ENCODE peak calls at places on chromosomes 5 and 9, in nine cellular contexts. One of them, this sample, is unnamed.

GRCh38 chr5:111787006-111787405 is 30.0 kb upstream of the NREP start:
- DNase-seq in GM12865: no peak
- DNase-seq in prostate gland: no peak
- DNase-seq in gastrocnemius medialis: no peak
- DNase-seq in cardiac muscle cell: no peak
- DNase-seq in MM.1S: no peak
- DNase-seq in fibroblast of lung: peak
- DNase-seq in pancreas: no peak
- DNase-seq in foreskin fibroblast: no peak
- DNase-seq in this sample: no peak

GRCh38 chr5:1199649-1200494 is 1.5 kb upstream of the SLC6A19 start:
- DNase-seq in GM12865: no peak
- DNase-seq in prostate gland: no peak
- DNase-seq in gastrocnemius medialis: no peak
- DNase-seq in cardiac muscle cell: peak
- DNase-seq in MM.1S: no peak
- DNase-seq in fibroblast of lung: no peak
- DNase-seq in pancreas: no peak
- DNase-seq in foreskin fibroblast: no peak
- DNase-seq in this sample: no peak

GRCh38 chr5:17157916-17158529 is 59.4 kb upstream of the BASP1 start:
- DNase-seq in GM12865: no peak
- DNase-seq in prostate gland: no peak
- DNase-seq in gastrocnemius medialis: no peak
- DNase-seq in cardiac muscle cell: peak
- DNase-seq in MM.1S: no peak
- DNase-seq in fibroblast of lung: peak
- DNase-seq in pancreas: no peak
- DNase-seq in foreskin fibroblast: peak
- DNase-seq in this sample: no peak

GRCh38 chr9:706606-707451 is 134.7 kb upstream of the DMRT1 start:
- DNase-seq in GM12865: no peak
- DNase-seq in prostate gland: peak
- DNase-seq in gastrocnemius medialis: peak
- DNase-seq in cardiac muscle cell: peak
- DNase-seq in MM.1S: peak
- DNase-seq in fibroblast of lung: peak
- DNase-seq in pancreas: peak
- DNase-seq in foreskin fibroblast: peak
- DNase-seq in this sample: peak

GRCh38 chr9:92558612-92559374 is 23.0 kb upstream of the ECM2 start:
- DNase-seq in GM12865: no peak
- DNase-seq in prostate gland: no peak
- DNase-seq in gastrocnemius medialis: no peak
- DNase-seq in cardiac muscle cell: no peak
- DNase-seq in MM.1S: no peak
- DNase-seq in fibroblast of lung: no peak
- DNase-seq in pancreas: no peak
- DNase-seq in foreskin fibroblast: no peak
- DNase-seq in this sample: no peak

GRCh38 chr9:89574309-89574708 is 30.5 kb upstream of the GADD45G start:
- DNase-seq in GM12865: no peak
- DNase-seq in prostate gland: no peak
- DNase-seq in gastrocnemius medialis: no peak
- DNase-seq in cardiac muscle cell: no peak
- DNase-seq in MM.1S: no peak
- DNase-seq in fibroblast of lung: no peak
- DNase-seq in pancreas: peak
- DNase-seq in foreskin fibroblast: no peak
- DNase-seq in this sample: no peak

GRCh38 chr9:110128664-110129329 is 79.2 kb downstream of the C9orf152 start:
- DNase-seq in GM12865: peak
- DNase-seq in prostate gland: no peak
- DNase-seq in gastrocnemius medialis: no peak
- DNase-seq in cardiac muscle cell: no peak
- DNase-seq in MM.1S: no peak
- DNase-seq in fibroblast of lung: no peak
- DNase-seq in pancreas: no peak
- DNase-seq in foreskin fibroblast: no peak
- DNase-seq in this sample: peak

GRCh38 chr5:176153741-176154140 is 84.5 kb upstream of the SIMC1 start:
- DNase-seq in GM12865: no peak
- DNase-seq in prostate gland: no peak
- DNase-seq in gastrocnemius medialis: no peak
- DNase-seq in cardiac muscle cell: peak
- DNase-seq in MM.1S: no peak
- DNase-seq in fibroblast of lung: peak
- DNase-seq in pancreas: no peak
- DNase-seq in foreskin fibroblast: peak
- DNase-seq in this sample: no peak

GRCh38 chr9:5551368-5551767 is 41.0 kb downstream of the PDCD1LG2 start:
- DNase-seq in GM12865: no peak
- DNase-seq in prostate gland: no peak
- DNase-seq in gastrocnemius medialis: no peak
- DNase-seq in cardiac muscle cell: no peak
- DNase-seq in MM.1S: no peak
- DNase-seq in fibroblast of lung: no peak
- DNase-seq in pancreas: no peak
- DNase-seq in foreskin fibroblast: no peak
- DNase-seq in this sample: no peak

GRCh38 chr9:127874301-127875216 is 2.9 kb downstream of the AK1 start:
- DNase-seq in GM12865: no peak
- DNase-seq in prostate gland: no peak
- DNase-seq in gastrocnemius medialis: peak
- DNase-seq in cardiac muscle cell: no peak
- DNase-seq in MM.1S: no peak
- DNase-seq in fibroblast of lung: no peak
- DNase-seq in pancreas: no peak
- DNase-seq in foreskin fibroblast: peak
- DNase-seq in this sample: no peak

GRCh38 chr9:13151489-13151888 is 128.0 kb downstream of the MPDZ start:
- DNase-seq in GM12865: no peak
- DNase-seq in prostate gland: no peak
- DNase-seq in gastrocnemius medialis: no peak
- DNase-seq in cardiac muscle cell: no peak
- DNase-seq in MM.1S: no peak
- DNase-seq in fibroblast of lung: no peak
- DNase-seq in pancreas: no peak
- DNase-seq in foreskin fibroblast: no peak
- DNase-seq in this sample: no peak

GRCh38 chr9:81430727-81431126 is 258.6 kb downstream of the TLE1 start:
- DNase-seq in GM12865: no peak
- DNase-seq in prostate gland: no peak
- DNase-seq in gastrocnemius medialis: no peak
- DNase-seq in cardiac muscle cell: no peak
- DNase-seq in MM.1S: no peak
- DNase-seq in fibroblast of lung: peak
- DNase-seq in pancreas: no peak
- DNase-seq in foreskin fibroblast: peak
- DNase-seq in this sample: no peak

GRCh38 chr9:132042324-132042723 is 37.3 kb downstream of the MED27 start:
- DNase-seq in GM12865: no peak
- DNase-seq in prostate gland: no peak
- DNase-seq in gastrocnemius medialis: no peak
- DNase-seq in cardiac muscle cell: peak
- DNase-seq in MM.1S: no peak
- DNase-seq in fibroblast of lung: peak
- DNase-seq in pancreas: no peak
- DNase-seq in foreskin fibroblast: peak
- DNase-seq in this sample: no peak

DNA sequence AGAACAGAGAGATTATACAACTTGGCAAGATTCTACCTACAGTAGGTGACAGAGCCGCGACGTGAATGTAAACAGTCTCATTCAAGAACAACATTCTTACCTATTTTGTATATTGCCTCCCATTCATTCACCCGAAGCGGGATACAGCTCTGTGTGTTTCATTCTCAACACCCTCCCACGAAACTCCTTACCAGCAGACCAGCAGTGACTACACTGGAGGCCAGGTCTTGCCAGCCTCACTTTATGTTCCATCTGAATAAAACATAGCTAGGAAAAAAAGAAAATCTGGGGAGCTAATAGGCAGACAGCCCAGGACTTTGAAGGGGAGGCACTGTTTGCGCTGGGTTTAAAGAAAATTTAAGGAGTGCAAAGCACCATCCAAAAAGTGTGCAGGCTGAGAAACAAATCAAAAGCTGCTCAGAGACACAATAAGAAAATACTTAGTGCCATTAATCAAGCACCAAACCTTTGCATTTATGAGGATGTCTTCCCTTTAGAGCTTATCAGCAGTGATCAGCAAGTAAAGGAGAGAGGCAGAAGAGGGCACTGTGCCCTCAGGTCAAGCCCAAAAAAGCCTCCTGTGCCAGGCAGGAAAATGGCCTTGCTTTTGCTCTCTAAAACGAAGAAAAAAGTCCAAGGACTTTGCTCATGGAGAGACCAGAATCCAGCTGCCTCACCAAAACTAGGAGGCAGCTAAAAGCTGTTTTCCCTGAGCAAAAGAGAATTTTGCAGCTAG is 295.2 kb downstream of the BNC2 start:
- DNase-seq in GM12865: no peak
- DNase-seq in prostate gland: no peak
- DNase-seq in gastrocnemius medialis: no peak
- DNase-seq in cardiac muscle cell: peak
- DNase-seq in MM.1S: peak
- DNase-seq in fibroblast of lung: no peak
- DNase-seq in pancreas: no peak
- DNase-seq in foreskin fibroblast: peak
- DNase-seq in this sample: no peak
- TF ChIP-seq CTCF in GM12865: no peak
- TF ChIP-seq CTCF in prostate gland: no peak
- TF ChIP-seq CTCF in gastrocnemius medialis: no peak
- TF ChIP-seq CTCF in cardiac muscle cell: no peak
- TF ChIP-seq CTCF in MM.1S: peak
- TF ChIP-seq CTCF in fibroblast of lung: no peak
- TF ChIP-seq CTCF in pancreas: no peak
- TF ChIP-seq CTCF in foreskin fibroblast: no peak
- TF ChIP-seq CTCF in this sample: no peak

DNA sequence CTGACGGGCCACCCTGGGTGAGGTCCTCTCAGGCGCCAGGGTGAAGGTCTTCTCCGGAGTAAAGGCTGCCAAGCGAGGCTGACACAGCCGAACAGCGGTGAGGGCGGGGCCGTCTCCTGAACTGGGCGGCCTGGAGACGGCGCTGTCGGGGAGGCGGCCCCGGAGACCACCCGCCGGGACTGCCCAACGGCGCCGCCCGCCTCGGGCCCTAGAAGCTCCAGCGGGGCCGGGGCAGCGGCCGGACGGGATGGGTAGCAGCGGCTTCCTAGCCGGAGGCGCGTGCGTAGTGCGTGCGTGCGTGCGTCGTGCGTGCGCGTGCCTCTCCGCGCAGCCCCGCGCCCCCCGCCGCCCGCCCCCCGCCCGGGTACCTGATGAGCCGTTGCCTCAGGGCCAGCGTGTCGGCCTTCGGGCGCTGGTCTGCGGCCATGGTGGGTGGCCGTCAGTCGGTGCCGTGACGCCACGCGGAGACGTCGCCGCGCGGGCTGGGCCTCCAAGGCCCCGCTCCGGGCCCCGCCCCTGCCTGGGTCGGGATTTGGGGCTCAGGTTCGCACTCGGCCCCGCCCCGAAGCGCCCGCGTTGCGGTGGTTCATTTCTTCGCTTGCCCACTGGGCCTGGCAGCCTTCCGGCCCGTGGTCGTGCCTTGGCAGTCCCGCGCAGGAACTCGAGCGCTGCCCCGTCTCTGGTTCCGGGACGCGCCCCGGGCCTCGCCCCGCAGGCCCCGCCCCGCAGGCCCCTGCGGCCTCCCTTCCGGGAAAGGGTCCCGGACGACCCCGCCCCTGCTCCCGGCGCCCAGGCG is at the start of gene PHYKPL:
- DNase-seq in GM12865: peak
- DNase-seq in prostate gland: peak
- DNase-seq in gastrocnemius medialis: peak
- DNase-seq in cardiac muscle cell: peak
- DNase-seq in MM.1S: peak
- DNase-seq in fibroblast of lung: peak
- DNase-seq in pancreas: peak
- DNase-seq in foreskin fibroblast: peak
- DNase-seq in this sample: peak
- TF ChIP-seq CTCF in GM12865: no peak
- TF ChIP-seq CTCF in prostate gland: no peak
- TF ChIP-seq CTCF in gastrocnemius medialis: no peak
- TF ChIP-seq CTCF in cardiac muscle cell: peak
- TF ChIP-seq CTCF in MM.1S: no peak
- TF ChIP-seq CTCF in fibroblast of lung: no peak
- TF ChIP-seq CTCF in pancreas: no peak
- TF ChIP-seq CTCF in foreskin fibroblast: no peak
- TF ChIP-seq CTCF in this sample: no peak

GRCh38 chr9:133823189-133824105 is 85.3 kb upstream of the SARDH start:
- DNase-seq in GM12865: peak
- DNase-seq in prostate gland: no peak
- DNase-seq in gastrocnemius medialis: no peak
- DNase-seq in cardiac muscle cell: no peak
- DNase-seq in MM.1S: no peak
- DNase-seq in fibroblast of lung: no peak
- DNase-seq in pancreas: no peak
- DNase-seq in foreskin fibroblast: no peak
- DNase-seq in this sample: peak

GRCh38 chr9:133825555-133826198 is 87.5 kb upstream of the SARDH start:
- DNase-seq in GM12865: no peak
- DNase-seq in prostate gland: no peak
- DNase-seq in gastrocnemius medialis: no peak
- DNase-seq in cardiac muscle cell: peak
- DNase-seq in MM.1S: no peak
- DNase-seq in fibroblast of lung: no peak
- DNase-seq in pancreas: no peak
- DNase-seq in foreskin fibroblast: peak
- DNase-seq in this sample: no peak

GRCh38 chr9:133822439-133823065 is 84.4 kb upstream of the SARDH start:
- DNase-seq in GM12865: peak
- DNase-seq in prostate gland: no peak
- DNase-seq in gastrocnemius medialis: no peak
- DNase-seq in cardiac muscle cell: no peak
- DNase-seq in MM.1S: no peak
- DNase-seq in fibroblast of lung: no peak
- DNase-seq in pancreas: no peak
- DNase-seq in foreskin fibroblast: no peak
- DNase-seq in this sample: peak

GRCh38 chr9:133824802-133825186 is 86.6 kb upstream of the SARDH start:
- DNase-seq in GM12865: no peak
- DNase-seq in prostate gland: no peak
- DNase-seq in gastrocnemius medialis: no peak
- DNase-seq in cardiac muscle cell: no peak
- DNase-seq in MM.1S: no peak
- DNase-seq in fibroblast of lung: no peak
- DNase-seq in pancreas: no peak
- DNase-seq in foreskin fibroblast: no peak
- DNase-seq in this sample: no peak

GRCh38 chr9:133824106-133824801 is 86.1 kb upstream of the SARDH start:
- DNase-seq in GM12865: no peak
- DNase-seq in prostate gland: no peak
- DNase-seq in gastrocnemius medialis: no peak
- DNase-seq in cardiac muscle cell: no peak
- DNase-seq in MM.1S: no peak
- DNase-seq in fibroblast of lung: no peak
- DNase-seq in pancreas: no peak
- DNase-seq in foreskin fibroblast: no peak
- DNase-seq in this sample: no peak
- TF ChIP-seq CTCF in GM12865: no peak
- TF ChIP-seq CTCF in prostate gland: no peak
- TF ChIP-seq CTCF in gastrocnemius medialis: no peak
- TF ChIP-seq CTCF in cardiac muscle cell: no peak
- TF ChIP-seq CTCF in MM.1S: no peak
- TF ChIP-seq CTCF in fibroblast of lung: no peak
- TF ChIP-seq CTCF in pancreas: no peak
- TF ChIP-seq CTCF in foreskin fibroblast: no peak
- TF ChIP-seq CTCF in this sample: no peak

GRCh38 chr5:115625579-115626443 is at the start of gene TMED7:
- DNase-seq in GM12865: peak
- DNase-seq in prostate gland: peak
- DNase-seq in gastrocnemius medialis: peak
- DNase-seq in cardiac muscle cell: peak
- DNase-seq in MM.1S: peak
- DNase-seq in fibroblast of lung: peak
- DNase-seq in pancreas: peak
- DNase-seq in foreskin fibroblast: peak
- DNase-seq in this sample: peak
- TF ChIP-seq CTCF in GM12865: no peak
- TF ChIP-seq CTCF in prostate gland: no peak
- TF ChIP-seq CTCF in gastrocnemius medialis: no peak
- TF ChIP-seq CTCF in cardiac muscle cell: no peak
- TF ChIP-seq CTCF in MM.1S: no peak
- TF ChIP-seq CTCF in fibroblast of lung: no peak
- TF ChIP-seq CTCF in pancreas: no peak
- TF ChIP-seq CTCF in foreskin fibroblast: no peak
- TF ChIP-seq CTCF in this sample: no peak

This sample was measured in GM20000.